ENCODE peak calls at places on chromosomes 1 and 21, in four cellular contexts. One of them, this sample, is unnamed.

GRCh38 chr1:4957027-4957426 is 302.6 kb downstream of the AJAP1 start:
- DNase-seq in GM23338: no peak
- DNase-seq in transverse colon: no peak
- DNase-seq in HepG2: no peak
- DNase-seq in this sample: no peak

GRCh38 chr1:221555689-221556433 is 186.0 kb downstream of the DUSP10 start:
- DNase-seq in GM23338: no peak
- DNase-seq in transverse colon: no peak
- DNase-seq in HepG2: no peak
- DNase-seq in this sample: no peak

GRCh38 chr1:241600496-241600901 is 39.7 kb downstream of the CHML start:
- DNase-seq in GM23338: no peak
- DNase-seq in transverse colon: no peak
- DNase-seq in HepG2: no peak
- DNase-seq in this sample: no peak

GRCh38 chr1:10031461-10031860 is 1.3 kb upstream of the UBE4B start:
- DNase-seq in GM23338: no peak
- DNase-seq in transverse colon: no peak
- DNase-seq in HepG2: no peak
- DNase-seq in this sample: no peak

GRCh38 chr1:34362949-34363348 is 186.2 kb downstream of the C1orf94 start:
- DNase-seq in GM23338: no peak
- DNase-seq in transverse colon: no peak
- DNase-seq in HepG2: no peak
- DNase-seq in this sample: no peak

GRCh38 chr1:59985901-59986735 is 59.5 kb upstream of the CYP2J2 start:
- DNase-seq in GM23338: peak
- DNase-seq in transverse colon: no peak
- DNase-seq in HepG2: no peak
- DNase-seq in this sample: no peak

GRCh38 chr1:178958491-178958890 is 67.2 kb upstream of the FAM20B start:
- DNase-seq in GM23338: no peak
- DNase-seq in transverse colon: no peak
- DNase-seq in HepG2: no peak
- DNase-seq in this sample: peak

GRCh38 chr1:14142397-14143095 is 442.6 kb downstream of the PRDM2 start:
- DNase-seq in GM23338: no peak
- DNase-seq in transverse colon: no peak
- DNase-seq in HepG2: no peak
- DNase-seq in this sample: no peak

GRCh38 chr1:8019229-8019620 is 6.9 kb downstream of the ERRFI1 start:
- DNase-seq in GM23338: no peak
- DNase-seq in transverse colon: no peak
- DNase-seq in HepG2: no peak
- DNase-seq in this sample: no peak

GRCh38 chr1:53653631-53654030 is 85.3 kb downstream of the GLIS1 start:
- DNase-seq in GM23338: no peak
- DNase-seq in transverse colon: no peak
- DNase-seq in HepG2: no peak
- DNase-seq in this sample: no peak

GRCh38 chr1:167431261-167431908 is 86.9 kb downstream of the CD247 start:
- DNase-seq in GM23338: peak
- DNase-seq in transverse colon: no peak
- DNase-seq in HepG2: peak
- DNase-seq in this sample: no peak

GRCh38 chr1:98053471-98054366 is 132.9 kb upstream of the DPYD start:
- DNase-seq in GM23338: peak
- DNase-seq in transverse colon: peak
- DNase-seq in HepG2: peak
- DNase-seq in this sample: peak

GRCh38 chr1:4483031-4483625 is 171.3 kb upstream of the AJAP1 start:
- DNase-seq in GM23338: no peak
- DNase-seq in transverse colon: no peak
- DNase-seq in HepG2: no peak
- DNase-seq in this sample: peak

GRCh38 chr1:33335020-33335419 is 14.1 kb upstream of the A3GALT2 start:
- DNase-seq in GM23338: no peak
- DNase-seq in transverse colon: no peak
- DNase-seq in HepG2: no peak
- DNase-seq in this sample: no peak

GRCh38 chr1:17135530-17135929 is 16.3 kb upstream of the PADI2 start:
- DNase-seq in GM23338: no peak
- DNase-seq in transverse colon: no peak
- DNase-seq in HepG2: no peak
- DNase-seq in this sample: no peak

GRCh38 chr1:17136936-17137335 is 17.7 kb upstream of the PADI2 start:
- DNase-seq in GM23338: no peak
- DNase-seq in transverse colon: no peak
- DNase-seq in HepG2: no peak
- DNase-seq in this sample: no peak

GRCh38 chr1:17134724-17135123 is 15.5 kb upstream of the PADI2 start:
- DNase-seq in GM23338: no peak
- DNase-seq in transverse colon: no peak
- DNase-seq in HepG2: no peak
- DNase-seq in this sample: no peak

GRCh38 chr1:17137441-17137840 is 18.2 kb upstream of the PADI2 start:
- DNase-seq in GM23338: peak
- DNase-seq in transverse colon: no peak
- DNase-seq in HepG2: no peak
- DNase-seq in this sample: no peak

DNA sequence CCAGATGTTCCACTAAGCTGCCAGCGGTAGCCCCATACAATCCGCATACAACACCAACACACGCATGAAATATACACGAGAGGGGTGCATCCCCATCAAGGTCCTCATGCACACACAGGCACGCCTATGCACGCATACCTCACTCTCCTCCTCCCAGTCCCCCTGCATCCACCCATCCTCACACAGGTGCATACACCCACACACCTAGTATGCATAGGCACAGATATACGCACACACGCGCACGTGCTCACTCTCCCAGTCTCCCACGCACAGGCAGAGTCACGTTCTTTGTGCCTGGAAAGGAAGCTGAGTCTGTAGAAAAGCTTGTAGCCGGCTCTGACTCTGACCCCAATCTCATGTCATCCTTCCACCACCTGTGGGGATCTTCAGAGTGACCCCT is 16.9 kb upstream of the PADI2 start:
- DNase-seq in GM23338: no peak
- DNase-seq in transverse colon: no peak
- DNase-seq in HepG2: no peak
- DNase-seq in this sample: no peak
- H3K27ac ChIP-seq in GM23338: no peak
- H3K27ac ChIP-seq in transverse colon: no peak
- H3K27ac ChIP-seq in HepG2: no peak
- H3K27ac ChIP-seq in this sample: no peak

DNA sequence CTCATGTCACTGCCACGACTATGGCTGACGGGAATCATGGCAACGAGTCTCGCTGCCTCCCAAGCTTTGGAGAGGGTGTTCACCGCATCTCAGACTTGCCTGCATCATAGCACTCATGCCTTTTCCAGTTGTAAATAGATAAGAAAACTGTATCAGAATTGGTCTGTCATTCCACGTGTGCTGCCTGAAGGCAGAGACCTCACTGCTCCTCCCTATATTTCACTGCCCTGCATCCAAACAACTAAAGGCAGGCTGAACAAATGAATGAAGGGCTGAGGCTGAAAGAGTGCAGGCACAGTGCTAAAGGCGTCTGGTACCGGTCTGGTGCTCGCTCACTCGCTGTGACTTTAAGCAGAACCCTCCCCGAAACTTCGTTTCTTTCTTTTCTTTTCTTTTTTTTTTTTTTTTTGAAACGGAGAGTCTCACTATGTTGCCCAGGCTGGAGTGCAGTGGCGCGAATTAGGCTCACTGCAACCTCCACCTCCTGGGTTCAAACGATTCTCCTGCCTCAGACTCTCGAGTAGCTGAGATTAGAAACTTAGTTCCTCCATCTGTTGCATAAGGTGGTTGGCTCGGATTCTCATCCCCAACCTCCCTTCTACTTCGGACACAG is 542 bp downstream of the EIF2B3 start:
- DNase-seq in GM23338: no peak
- DNase-seq in transverse colon: no peak
- DNase-seq in HepG2: no peak
- DNase-seq in this sample: no peak
- H3K27ac ChIP-seq in GM23338: no peak
- H3K27ac ChIP-seq in transverse colon: peak
- H3K27ac ChIP-seq in HepG2: peak
- H3K27ac ChIP-seq in this sample: peak

DNA sequence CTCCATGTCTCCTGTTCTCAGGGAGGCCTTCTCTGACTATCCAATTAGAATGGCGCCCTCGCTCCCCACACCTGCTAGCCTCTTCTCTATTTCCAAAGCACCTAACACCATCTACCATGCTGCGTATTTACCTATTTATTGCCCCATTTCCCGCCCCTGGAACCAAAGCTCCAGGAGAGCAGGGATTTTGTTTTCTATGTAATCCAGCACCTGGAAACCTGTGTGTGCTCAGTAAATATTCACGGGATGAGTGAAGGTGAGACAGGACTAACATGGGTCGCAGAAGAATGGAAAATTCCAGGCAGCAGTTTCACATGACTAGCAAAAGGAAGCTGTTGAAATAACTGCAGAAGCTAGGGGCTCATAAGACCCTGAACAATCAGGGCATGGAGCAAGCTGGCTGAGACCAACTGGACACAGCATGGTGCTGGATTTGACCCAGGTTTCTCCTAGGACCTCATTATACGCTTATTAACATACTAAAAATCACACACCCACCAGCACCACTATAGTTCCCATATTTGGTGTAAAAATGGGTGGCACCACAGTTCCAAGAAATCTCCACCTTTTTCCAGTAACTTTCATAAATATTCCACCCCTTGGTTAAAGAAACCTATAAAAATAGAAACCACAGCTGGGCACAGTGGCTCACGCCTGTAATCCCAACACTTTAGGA is 15.1 kb upstream of the TENT5B start:
- DNase-seq in GM23338: no peak
- DNase-seq in transverse colon: no peak
- DNase-seq in HepG2: peak
- DNase-seq in this sample: no peak
- H3K27ac ChIP-seq in GM23338: peak
- H3K27ac ChIP-seq in transverse colon: peak
- H3K27ac ChIP-seq in HepG2: no peak
- H3K27ac ChIP-seq in this sample: peak

DNA sequence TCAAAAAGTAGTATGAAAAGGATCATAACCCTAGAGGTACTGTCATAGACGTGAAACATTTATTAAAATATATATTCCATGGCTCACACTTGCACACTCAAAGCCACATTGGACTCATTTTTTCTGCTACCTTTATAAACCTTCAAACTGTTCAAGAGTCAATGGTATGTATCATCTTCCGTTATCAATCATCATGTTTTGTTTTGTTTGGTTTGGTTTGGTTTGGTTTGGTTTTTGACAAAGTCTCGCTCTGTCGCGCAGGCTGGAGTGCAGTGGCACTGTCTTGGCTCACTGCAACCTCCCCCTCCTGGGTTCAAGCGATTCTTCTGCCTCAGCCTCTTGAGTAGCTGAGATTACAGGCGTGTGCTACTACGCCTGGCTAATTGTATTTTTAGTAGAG is 1.8 kb downstream of the IFNAR2 start:
- DNase-seq in GM23338: no peak
- DNase-seq in transverse colon: no peak
- DNase-seq in HepG2: no peak
- DNase-seq in this sample: no peak
- H3K27ac ChIP-seq in GM23338: no peak
- H3K27ac ChIP-seq in transverse colon: peak
- H3K27ac ChIP-seq in HepG2: no peak
- H3K27ac ChIP-seq in this sample: no peak

GRCh38 chr1:184947497-184948256 is 26.6 kb downstream of the NIBAN1 start:
- DNase-seq in GM23338: no peak
- DNase-seq in transverse colon: no peak
- DNase-seq in HepG2: no peak
- DNase-seq in this sample: no peak
- H3K27ac ChIP-seq in GM23338: no peak
- H3K27ac ChIP-seq in transverse colon: no peak
- H3K27ac ChIP-seq in HepG2: no peak
- H3K27ac ChIP-seq in this sample: peak

DNA sequence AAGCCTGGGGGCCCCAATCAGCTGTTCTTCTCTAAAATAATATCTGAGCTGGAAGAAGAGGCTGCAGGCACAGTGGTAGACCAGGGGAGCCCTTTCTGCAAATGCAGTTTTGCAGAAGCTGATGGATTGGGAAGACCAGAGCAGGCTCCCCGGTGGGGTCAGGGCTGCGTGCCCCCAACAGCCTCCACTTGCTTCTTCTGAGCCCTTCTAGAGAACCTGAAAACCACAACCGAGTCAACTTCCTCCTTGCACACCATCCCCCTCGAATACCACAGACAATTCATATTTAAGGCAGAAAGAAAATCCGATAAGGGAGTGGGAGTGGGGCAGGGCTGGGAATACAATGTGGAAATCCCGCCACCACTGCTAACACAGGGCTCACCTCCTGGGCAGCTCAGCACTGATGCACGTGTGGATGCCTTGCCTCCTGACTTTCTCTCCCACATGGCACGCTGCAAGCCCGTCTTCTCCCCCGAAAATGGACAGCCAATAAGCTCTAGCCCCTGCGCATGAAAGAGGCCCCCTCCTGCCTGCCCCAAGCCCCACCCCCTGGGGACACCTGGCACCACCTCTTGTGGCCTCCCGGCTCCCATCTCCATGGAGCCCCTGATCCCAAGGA is 25.4 kb upstream of the ALDH4A1 start:
- DNase-seq in GM23338: no peak
- DNase-seq in transverse colon: no peak
- DNase-seq in HepG2: no peak
- DNase-seq in this sample: no peak
- H3K27ac ChIP-seq in GM23338: no peak
- H3K27ac ChIP-seq in transverse colon: peak
- H3K27ac ChIP-seq in HepG2: no peak
- H3K27ac ChIP-seq in this sample: peak

DNA sequence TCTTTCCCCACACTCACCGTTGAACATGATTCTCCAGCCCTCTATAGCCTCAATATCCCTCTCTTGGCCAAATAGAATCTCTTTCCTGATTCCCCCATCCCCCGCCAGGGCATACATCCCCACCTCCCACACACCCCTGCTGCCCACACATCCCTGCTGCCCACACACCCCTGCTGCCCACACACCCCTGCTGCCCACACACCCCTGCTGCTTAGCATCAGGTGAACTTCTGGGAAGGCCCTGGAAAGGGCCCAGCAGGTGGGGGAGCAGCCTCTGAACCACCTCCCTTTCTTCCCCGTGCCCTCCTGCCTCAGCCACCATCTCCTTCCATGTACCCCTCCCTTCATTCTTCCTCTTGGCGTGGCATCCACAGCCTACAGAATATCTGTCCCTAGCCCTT is 15.9 kb upstream of the IFNLR1 start:
- DNase-seq in GM23338: no peak
- DNase-seq in transverse colon: no peak
- DNase-seq in HepG2: no peak
- DNase-seq in this sample: no peak
- H3K27ac ChIP-seq in GM23338: no peak
- H3K27ac ChIP-seq in transverse colon: peak
- H3K27ac ChIP-seq in HepG2: no peak
- H3K27ac ChIP-seq in this sample: no peak

DNA sequence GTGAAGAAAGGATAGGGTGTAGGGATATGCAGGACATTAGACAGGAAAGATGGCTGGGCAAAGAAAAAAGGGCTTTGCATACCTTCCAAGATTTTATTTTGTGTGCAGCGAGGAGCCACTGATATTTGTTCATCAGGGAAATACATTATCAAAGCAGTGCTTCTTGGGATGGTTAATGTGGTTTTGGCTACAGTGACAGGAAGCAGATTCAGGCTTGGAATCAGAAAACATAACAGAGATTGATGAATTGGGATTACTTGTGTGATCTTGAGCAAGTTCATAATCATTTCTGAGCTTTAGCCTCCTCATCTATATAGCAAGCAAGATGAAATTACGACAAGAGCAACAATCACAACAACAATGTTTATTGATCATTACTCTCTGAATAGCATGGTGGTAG is 249.2 kb upstream of the SGIP1 start:
- DNase-seq in GM23338: no peak
- DNase-seq in transverse colon: no peak
- DNase-seq in HepG2: no peak
- DNase-seq in this sample: no peak
- H3K27ac ChIP-seq in GM23338: no peak
- H3K27ac ChIP-seq in transverse colon: no peak
- H3K27ac ChIP-seq in HepG2: no peak
- H3K27ac ChIP-seq in this sample: no peak

This sample was measured in tibial artery.